ENCODE peak calls at places on chromosome 16, in five cellular contexts. O is heart left ventricle, D is NB4, H is uterus, U is K562. Q is an unnamed sample.

GRCh38 chr16:20954574-20954973 is 54.0 kb downstream of the LYRM1 start:
- DNase-seq in O (no peak), D (no peak), H (no peak), U (no peak), Q (no peak)

GRCh38 chr16:27699540-27699939 is 149.6 kb downstream of the KATNIP start:
- DNase-seq in O (no peak), D (no peak), H (no peak), U (no peak), Q (no peak)

GRCh38 chr16:78142784-78143183 is 43.3 kb downstream of the WWOX start:
- DNase-seq in O (no peak), D (no peak), H (no peak), U (no peak), Q (no peak)

GRCh38 chr16:30769379-30770089 is 7.4 kb downstream of the RNF40 start:
- DNase-seq in O (no peak), D (no peak), H (no peak), U (no peak), Q (no peak)

GRCh38 chr16:28098959-28099945 is 35.7 kb upstream of the GSG1L start:
- DNase-seq in O (no peak), D (no peak), H (no peak), U (no peak), Q (no peak)

GRCh38 chr16:88004391-88004790 is 53.2 kb downstream of the BANP start:
- DNase-seq in O (no peak), D (no peak), H (no peak), U (no peak), Q (no peak)

GRCh38 chr16:4290236-4290830 is 17.5 kb upstream of the TFAP4 start:
- DNase-seq in O (no peak), D (peak; percentile 77), H (no peak), U (no peak), Q (no peak)

GRCh38 chr16:19499481-19499880 is 22.4 kb downstream of the GDE1 start:
- DNase-seq in O (no peak), D (no peak), H (no peak), U (no peak), Q (no peak)

GRCh38 chr16:19179890-19180490 is 11.9 kb downstream of the SYT17 start:
- DNase-seq in O (peak; percentile 72), D (peak; percentile 94), H (peak; percentile 35), U (peak; percentile 77), Q (peak; percentile 74)

GRCh38 chr16:49800876-49801275 is 55.0 kb downstream of the ZNF423 start:
- DNase-seq in O (no peak), D (no peak), H (no peak), U (no peak), Q (no peak)

GRCh38 chr16:31087481-31087880 is 1.3 kb downstream of the PRSS53 start:
- DNase-seq in O (no peak), D (no peak), H (no peak), U (no peak), Q (no peak)

GRCh38 chr16:78633551-78633950 is 534.1 kb downstream of the WWOX start:
- DNase-seq in O (no peak), D (no peak), H (no peak), U (no peak), Q (no peak)

GRCh38 chr16:74774223-74775139 is at the start of gene FA2H:
- DNase-seq in O (peak; percentile 66), D (peak; percentile 87), H (peak; percentile 18), U (peak; percentile 84), Q (peak; percentile 71)

GRCh38 chr16:49491111-49491670 is 117.6 kb downstream of the C16orf78 start:
- DNase-seq in O (no peak), D (no peak), H (no peak), U (no peak), Q (no peak)

GRCh38 chr16:19698480-19699465 is 19.3 kb downstream of the KNOP1 start:
- DNase-seq in O (no peak), D (no peak), H (no peak), U (no peak), Q (no peak)

GRCh38 chr16:67537270-67537635 is 8.6 kb downstream of the RIPOR1 start:
- DNase-seq in O (peak; percentile 83), D (no peak), H (peak; percentile 74), U (no peak), Q (peak; percentile 50)

GRCh38 chr16:49855280-49855821 is 561 bp downstream of the ZNF423 start:
- DNase-seq in O (peak; percentile 91), D (peak; percentile 85), H (peak; percentile 89), U (peak; percentile 71), Q (peak; percentile 36)

GRCh38 chr16:70750893-70751467 is 50.0 kb downstream of the VAC14 start:
- DNase-seq in O (peak; percentile 85), D (peak; percentile 99), H (peak; percentile 90), U (no peak), Q (no peak)

GRCh38 chr16:10210979-10211378 is 28.8 kb upstream of the GRIN2A start:
- DNase-seq in O (no peak), D (no peak), H (no peak), U (no peak), Q (no peak)

GRCh38 chr16:68005786-68006286 is 6.6 kb upstream of the DPEP2 start:
- DNase-seq in O (peak; percentile 59), D (peak; percentile 94), H (no peak), U (peak; percentile 33), Q (no peak)

GRCh38 chr16:53518550-53519416 is 15.8 kb upstream of the AKTIP start:
- DNase-seq in O (peak; percentile 58), D (peak; percentile 88), H (no peak), U (peak; percentile 39), Q (no peak)

GRCh38 chr16:23724438-23725131 is 11.6 kb upstream of the ERN2 start:
- DNase-seq in O (no peak), D (no peak), H (no peak), U (no peak), Q (no peak)

GRCh38 chr16:19919142-19919541 is 34.5 kb upstream of the GPRC5B start:
- DNase-seq in O (no peak), D (no peak), H (no peak), U (no peak), Q (no peak)

GRCh38 chr16:13873835-13874438 is 46.0 kb upstream of the ERCC4 start:
- DNase-seq in O (no peak), D (peak; percentile 37), H (no peak), U (peak; percentile 30), Q (peak; percentile 5)

GRCh38 chr16:27364493-27365141 is 37.4 kb upstream of the IL21R start:
- DNase-seq in O (no peak), D (no peak), H (no peak), U (no peak), Q (no peak)

GRCh38 chr16:10536814-10537389 is 43.5 kb downstream of the EMP2 start:
- DNase-seq in O (no peak), D (no peak), H (no peak), U (no peak), Q (no peak)

GRCh38 chr16:16048904-16049582 is 99.6 kb downstream of the ABCC1 start:
- DNase-seq in O (peak; percentile 64), D (no peak), H (no peak), U (peak; percentile 46), Q (peak; percentile 15)

GRCh38 chr16:68737046-68737729 is at the start of gene CDH1:
- DNase-seq in O (no peak), D (no peak), H (no peak), U (no peak), Q (peak; percentile 78)

GRCh38 chr16:12303649-12304048 is 327.1 kb downstream of the SNX29 start:
- DNase-seq in O (no peak), D (no peak), H (peak; percentile 29), U (peak; percentile 12), Q (no peak)

GRCh38 chr16:27199747-27200146 is 3.6 kb upstream of the KDM8 start:
- DNase-seq in O (no peak), D (peak; percentile 81), H (no peak), U (no peak), Q (no peak)

GRCh38 chr16:66267287-66268137 is 99.0 kb upstream of the CDH5 start:
- DNase-seq in O (no peak), D (no peak), H (no peak), U (no peak), Q (no peak)

GRCh38 chr16:1614226-1615102 is 2.3 kb downstream of the CRAMP1 start:
- DNase-seq in O (peak; percentile 46), D (peak; percentile 54), H (peak; percentile 17), U (peak; percentile 48), Q (peak; percentile 63)
- TF ChIP-seq POLR2A in O (no peak), D (no peak), H (no peak), U (no peak), Q (no peak)

GRCh38 chr16:22190169-22191088 is 15.6 kb upstream of the EEF2K start:
- DNase-seq in O (peak; percentile 100), D (peak; percentile 97), H (peak; percentile 100), U (peak; percentile 99), Q (peak; percentile 100)
- TF ChIP-seq POLR2A in O (no peak), D (no peak), H (peak; percentile 82), U (no peak), Q (no peak)

GRCh38 chr16:56611281-56611833 is 3.0 kb downstream of the MT2A start:
- DNase-seq in O (peak; percentile 85), D (no peak), H (peak; percentile 46), U (no peak), Q (no peak)
- TF ChIP-seq POLR2A in O (no peak), D (no peak), H (no peak), U (no peak), Q (no peak)

DNA sequence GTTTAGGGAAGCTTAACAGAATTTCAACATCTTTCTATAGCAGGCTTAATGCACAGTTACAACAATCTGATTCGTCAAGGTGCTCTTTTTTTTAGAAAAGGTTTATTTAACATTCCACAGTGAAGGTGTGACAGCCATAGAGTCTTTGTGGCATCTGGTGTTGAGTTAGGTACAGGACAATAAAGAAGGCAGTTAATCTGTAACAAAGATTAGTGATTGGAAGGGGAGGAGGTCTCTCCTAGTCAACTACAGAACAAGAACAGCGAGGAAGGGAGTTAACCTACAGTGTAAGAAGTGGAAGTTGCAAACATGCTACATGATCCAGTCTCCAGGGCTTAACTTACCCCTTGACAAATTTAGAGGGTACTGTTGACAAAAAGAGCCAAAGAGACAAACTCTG is 3.0 kb upstream of the ZDHHC7 start:
- DNase-seq in O (no peak), D (peak; percentile 33), H (no peak), U (no peak), Q (no peak)
- TF ChIP-seq POLR2A in O (no peak), D (no peak), H (no peak), U (no peak), Q (no peak)

DNA sequence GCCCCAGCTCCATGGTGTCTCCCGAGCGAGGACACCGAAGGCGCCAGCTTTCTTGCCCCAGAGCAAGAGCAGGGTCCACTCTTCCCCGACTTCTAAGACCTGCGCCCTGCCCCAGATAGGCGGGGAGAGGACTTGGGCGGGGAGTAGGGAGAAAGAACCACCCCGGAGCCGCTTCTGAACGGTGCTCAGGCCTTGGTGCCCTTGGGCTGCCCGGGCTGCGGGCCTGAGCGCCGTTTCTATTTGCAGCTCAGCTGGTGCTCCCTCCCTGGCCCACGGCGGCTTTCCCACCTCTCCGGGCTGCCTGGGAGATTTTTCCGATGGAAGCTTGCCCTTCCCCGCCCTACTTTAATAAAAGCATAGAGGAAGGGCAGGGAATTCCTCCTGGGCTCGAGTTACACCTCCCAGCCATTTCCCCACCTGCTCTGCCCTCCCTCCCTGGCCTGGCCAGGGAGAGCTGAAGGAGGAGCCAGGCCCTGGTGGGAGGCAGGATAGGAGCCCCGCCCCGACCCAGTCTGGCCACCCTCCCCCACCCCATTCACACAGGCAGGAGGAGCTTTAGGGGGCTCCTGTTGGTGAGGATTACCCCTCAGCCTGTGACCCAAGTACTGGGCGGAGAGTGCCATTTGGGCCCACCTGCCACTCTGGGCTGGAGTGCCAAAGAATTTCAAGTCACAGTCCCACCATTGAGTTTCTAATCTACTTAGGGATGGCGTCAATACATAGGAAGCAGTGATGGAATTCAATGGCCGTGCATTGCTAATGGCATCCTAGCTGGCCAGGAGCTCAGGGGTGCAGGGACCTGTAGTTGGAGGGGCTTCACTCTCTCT is 2.0 kb downstream of the MMP15 start:
- DNase-seq in O (peak; percentile 86), D (no peak), H (no peak), U (peak; percentile 55), Q (no peak)
- TF ChIP-seq POLR2A in O (no peak), D (no peak), H (no peak), U (no peak), Q (no peak)

Q was measured in erythroblast.